ENCODE peak calls at places on chromosomes 7 and 10, in nine cellular contexts. N is naive B cell; C is stimulated activated CD8-positive, alpha-beta memory T cell treated with anti-CD3 and anti-CD28 coated beads, Interleukin-2, amount 100 ng/mL, for 48 hours; K is GM03348; V is NCI-H1105; T is left cardiac atrium; O is H7; F is progenitor cell of endocrine pancreas; S is psoas muscle. G is an unnamed sample.

GRCh38 chr10:29804025-29804852 is 169.5 kb upstream of the SVIL start:
- DNase-seq in T (peak), F (no peak), O (no peak), K (peak), C (no peak), S (peak), V (no peak), N (no peak), G (peak)

GRCh38 chr7:88432321-88432720 is 125.6 kb upstream of the STEAP4 start:
- DNase-seq in F (no peak), N (no peak), O (no peak), V (peak), T (no peak), C (no peak), S (no peak), K (no peak), G (no peak)

GRCh38 chr10:128111686-128112085 is 14.5 kb downstream of the MKI67 start:
- DNase-seq in S (no peak), O (no peak), V (no peak), K (no peak), N (no peak), T (no peak), F (no peak), C (no peak), G (no peak)

GRCh38 chr10:96789571-96790108 is 42.5 kb upstream of the LCOR start:
- DNase-seq in V (no peak), K (no peak), N (peak), O (no peak), S (no peak), T (no peak), C (no peak), F (no peak), G (no peak)

GRCh38 chr7:157501576-157501975 is 164.8 kb downstream of the DNAJB6 start:
- DNase-seq in N (no peak), V (no peak), K (no peak), S (peak), F (no peak), T (no peak), C (no peak), O (peak), G (no peak)

GRCh38 chr7:2876031-2876862 is 32.1 kb upstream of the GNA12 start:
- DNase-seq in V (no peak), N (no peak), K (peak), C (no peak), O (peak), S (no peak), F (no peak), T (no peak), G (peak)

GRCh38 chr10:78764846-78765430 is 303.8 kb upstream of the ZMIZ1 start:
- DNase-seq in V (no peak), C (no peak), N (no peak), S (no peak), F (no peak), T (no peak), K (no peak), O (no peak), G (no peak)

GRCh38 chr10:36725581-36726520 is 399.5 kb upstream of the ANKRD30A start:
- DNase-seq in F (peak), N (peak), C (no peak), K (peak), S (peak), O (peak), V (peak), T (peak), G (peak)